ENCODE peak calls at places on chromosomes 12 and 14, in ten cellular contexts. I is GM12891; W is 8988T; H is left cardiac atrium; S is stimulated activated CD8-positive, alpha-beta memory T cell treated with anti-CD3 and anti-CD28 coated beads, Interleukin-15, amount 100 ng/mL, for 1 hour; J is memory B cell; F is head of caudate nucleus; V is OCI-LY7; O is fibroblast of pulmonary artery; N is RWPE1. K is an unnamed sample.

GRCh38 chr14:105023791-105024480 is 3.1 kb upstream of the CDCA4 start:
- DNase-seq in H (no peak), S (no peak), N (peak), O (peak), V (no peak), J (no peak), I (no peak), W (no peak), F (no peak), K (peak)

GRCh38 chr12:32312049-32312670 is 87.2 kb upstream of the FGD4 start:
- DNase-seq in J (no peak), I (peak), N (peak), F (no peak), S (no peak), O (peak), W (peak), V (peak), H (no peak), K (peak)

GRCh38 chr12:86838709-86839108 is 582.5 kb upstream of the MGAT4C start:
- DNase-seq in H (no peak), S (no peak), J (no peak), O (peak), N (no peak), V (no peak), W (no peak), F (peak), I (no peak), K (peak)

GRCh38 chr12:117045175-117045997 is 53.8 kb downstream of the TESC start:
- DNase-seq in J (no peak), F (peak), N (no peak), W (no peak), O (no peak), V (no peak), S (no peak), I (no peak), H (no peak), K (no peak)

GRCh38 chr12:30015661-30016060 is 231.9 kb upstream of the TMTC1 start:
- DNase-seq in W (no peak), F (no peak), H (no peak), J (no peak), V (no peak), O (no peak), N (no peak), I (no peak), S (no peak), K (no peak)

GRCh38 chr14:55928316-55928715 is 189.9 kb upstream of the PELI2 start:
- DNase-seq in O (no peak), F (no peak), J (no peak), I (no peak), N (no peak), V (no peak), W (no peak), H (no peak), S (no peak), K (no peak)

GRCh38 chr12:15977999-15978398 is 66.9 kb downstream of the DERA start:
- DNase-seq in V (no peak), H (no peak), J (no peak), O (no peak), N (no peak), S (no peak), F (no peak), I (no peak), W (no peak), K (no peak)

GRCh38 chr14:93322886-93323596 is 9.8 kb downstream of the BTBD7 start:
- DNase-seq in F (no peak), H (no peak), J (no peak), S (no peak), I (no peak), O (no peak), W (no peak), N (no peak), V (no peak), K (no peak)

GRCh38 chr12:56487448-56488040 is 417 bp downstream of the GLS2 start:
- DNase-seq in I (peak), S (no peak), N (peak), F (peak), J (peak), V (no peak), W (no peak), O (peak), H (peak), K (peak)

GRCh38 chr12:114666746-114667668 is 17.0 kb downstream of the TBX3 start:
- DNase-seq in J (no peak), O (no peak), N (no peak), V (no peak), I (no peak), S (no peak), H (no peak), F (no peak), W (no peak), K (no peak)

GRCh38 chr14:69263771-69264170 is 3.8 kb downstream of the GALNT16 start:
- DNase-seq in H (peak), F (no peak), O (no peak), W (no peak), N (no peak), S (no peak), J (no peak), V (no peak), I (no peak), K (no peak)

GRCh38 chr12:116727902-116728301 is 10.0 kb downstream of the SPRING1 start:
- DNase-seq in V (no peak), I (no peak), W (no peak), O (no peak), N (no peak), S (no peak), J (no peak), H (no peak), F (no peak), K (no peak)

GRCh38 chr12:41473441-41473840 is 285.3 kb downstream of the PDZRN4 start:
- DNase-seq in O (no peak), H (no peak), I (no peak), W (no peak), J (no peak), V (no peak), F (no peak), N (no peak), S (no peak), K (no peak)

GRCh38 chr12:98146487-98146886 is 368.9 kb upstream of the TMPO start:
- DNase-seq in I (no peak), O (no peak), V (no peak), W (no peak), F (no peak), S (no peak), J (no peak), N (no peak), H (no peak), K (no peak)

GRCh38 chr12:12890815-12891645 is at the start of gene GPRC5A:
- DNase-seq in I (no peak), V (no peak), W (peak), H (peak), N (peak), S (no peak), J (peak), O (peak), F (peak), K (peak)

GRCh38 chr12:33529810-33530209 is 90.2 kb upstream of the SYT10 start:
- DNase-seq in I (no peak), N (no peak), O (no peak), H (no peak), J (no peak), S (no peak), W (no peak), F (no peak), V (no peak), K (no peak)

GRCh38 chr12:124441443-124442190 is 125.8 kb downstream of the NCOR2 start:
- DNase-seq in W (no peak), V (no peak), O (peak), S (no peak), F (no peak), J (no peak), N (peak), H (peak), I (no peak), K (peak)

GRCh38 chr12:51972424-51972812 is 20.9 kb downstream of the ACVR1B start:
- DNase-seq in O (no peak), V (no peak), W (no peak), I (no peak), J (no peak), F (no peak), H (no peak), S (no peak), N (no peak), K (no peak)

GRCh38 chr12:63228853-63229252 is 77.9 kb upstream of the AVPR1A start:
- DNase-seq in N (no peak), J (no peak), H (no peak), S (no peak), O (no peak), V (no peak), W (no peak), I (no peak), F (no peak), K (no peak)

GRCh38 chr12:101713059-101713682 is 15.7 kb downstream of the CHPT1 start:
- DNase-seq in S (no peak), H (no peak), J (no peak), N (no peak), O (no peak), I (no peak), V (no peak), W (no peak), F (peak), K (peak)

GRCh38 chr14:61739133-61739532 is 23.1 kb upstream of the SNAPC1 start:
- DNase-seq in N (no peak), H (no peak), I (no peak), J (no peak), O (no peak), V (no peak), W (no peak), S (no peak), F (no peak), K (no peak)

GRCh38 chr12:39622306-39622705 is 2.7 kb upstream of the ABCD2 start:
- DNase-seq in N (no peak), F (no peak), W (no peak), I (no peak), H (no peak), S (no peak), V (peak), O (no peak), J (no peak), K (no peak)

GRCh38 chr14:61940669-61941420 is 178.6 kb downstream of the SNAPC1 start:
- DNase-seq in V (no peak), I (no peak), J (no peak), N (no peak), W (no peak), S (no peak), H (no peak), F (no peak), O (no peak), K (no peak)

GRCh38 chr12:57429473-57430116 is 1.2 kb downstream of the R3HDM2 start:
- DNase-seq in V (no peak), I (no peak), H (no peak), F (no peak), S (no peak), N (peak), J (no peak), W (no peak), O (no peak), K (no peak)

GRCh38 chr12:6489449-6489848 is 3.6 kb downstream of the MRPL51 start:
- DNase-seq in S (no peak), O (no peak), V (no peak), H (no peak), J (no peak), N (no peak), F (no peak), W (no peak), I (no peak), K (no peak)

GRCh38 chr12:74285773-74286172 is 251.9 kb upstream of the ATXN7L3B start:
- DNase-seq in N (no peak), J (no peak), O (no peak), F (no peak), W (no peak), I (no peak), V (no peak), S (no peak), H (no peak), K (no peak)

GRCh38 chr12:69064734-69065413 is 131.9 kb upstream of the CPM start:
- DNase-seq in H (no peak), S (no peak), F (no peak), N (no peak), W (no peak), V (no peak), O (no peak), I (no peak), J (no peak), K (no peak)

GRCh38 chr14:67538501-67538900 is 5.4 kb downstream of the PLEKHH1 start:
- DNase-seq in H (no peak), W (no peak), V (no peak), S (no peak), O (no peak), J (no peak), N (no peak), F (no peak), I (no peak), K (no peak)

GRCh38 chr12:116964740-116965090 is 54.0 kb downstream of the FBXW8 start:
- DNase-seq in W (no peak), O (no peak), I (no peak), N (no peak), S (no peak), J (no peak), V (no peak), H (no peak), F (no peak), K (no peak)

GRCh38 chr12:3144495-3144894 is 67.3 kb downstream of the TSPAN9 start:
- DNase-seq in I (no peak), W (no peak), F (no peak), V (no peak), O (no peak), J (no peak), H (no peak), S (no peak), N (no peak), K (no peak)

GRCh38 chr12:41223600-41223999 is 35.5 kb downstream of the PDZRN4 start:
- DNase-seq in O (no peak), N (no peak), S (no peak), H (no peak), I (no peak), W (no peak), V (no peak), F (no peak), J (no peak), K (no peak)

GRCh38 chr12:54368709-54369596 is 4.7 kb upstream of the GPR84 start:
- DNase-seq in S (peak), W (no peak), F (peak), J (peak), H (peak), I (no peak), V (peak), N (peak), O (peak), K (peak)

GRCh38 chr14:85415015-85415712 is 114.8 kb upstream of the FLRT2 start:
- DNase-seq in I (no peak), F (no peak), N (peak), H (peak), O (peak), W (peak), J (no peak), V (no peak), S (no peak), K (peak)

GRCh38 chr12:18222699-18223098 is 38.6 kb upstream of the PIK3C2G start:
- DNase-seq in O (no peak), V (no peak), H (no peak), N (no peak), J (no peak), I (no peak), F (no peak), S (no peak), W (no peak), K (no peak)